ENCODE peak calls at places on chromosomes 3 and 15, in five cellular contexts. H is psoas muscle, R is neuronal stem cell, Z is endothelial cell of umbilical vein, S is astrocyte. K is an unnamed sample.
A peak's percentile ranks its signal among the peaks of the same experiment; 100 is the strongest.

GRCh38 chr15:63186065-63186464 is 3.3 kb upstream of the RAB8B start:
- DNase-seq in H (no peak), R (no peak), Z (no peak), S (peak; percentile 45), K (no peak)

GRCh38 chr3:9217784-9218513 is 31.5 kb downstream of the SRGAP3 start:
- DNase-seq in H (no peak), R (no peak), Z (no peak), S (no peak), K (no peak)

GRCh38 chr15:26667222-26667988 is 105.5 kb downstream of the GABRB3 start:
- DNase-seq in H (no peak), R (no peak), Z (no peak), S (no peak), K (no peak)

GRCh38 chr3:42732829-42733459 is 30.3 kb upstream of the HHATL start:
- DNase-seq in H (no peak), R (no peak), Z (no peak), S (no peak), K (no peak)

GRCh38 chr3:84987709-84988504 is 29.1 kb downstream of the CADM2 start:
- DNase-seq in H (no peak), R (no peak), Z (no peak), S (no peak), K (no peak)

GRCh38 chr3:10973196-10973595 is 19.4 kb upstream of the SLC6A1 start:
- DNase-seq in H (no peak), R (no peak), Z (no peak), S (no peak), K (no peak)

GRCh38 chr3:136885357-136886213 is 23.6 kb downstream of the NCK1 start:
- DNase-seq in H (no peak), R (no peak), Z (no peak), S (no peak), K (peak; percentile 49)

GRCh38 chr15:94324117-94324826 is 92.9 kb downstream of the MCTP2 start:
- DNase-seq in H (no peak), R (peak; percentile 61), Z (peak; percentile 62), S (peak; percentile 12), K (peak; percentile 44)

GRCh38 chr3:18649666-18650363 is 224.7 kb upstream of the SATB1 start:
- DNase-seq in H (no peak), R (no peak), Z (no peak), S (no peak), K (peak; percentile 45)

GRCh38 chr3:186506846-186507245 is 37.3 kb downstream of the CRYGS start:
- DNase-seq in H (no peak), R (no peak), Z (no peak), S (peak; percentile 17), K (no peak)

GRCh38 chr3:43855674-43856299 is 165.0 kb downstream of the ABHD5 start:
- DNase-seq in H (no peak), R (peak; percentile 36), Z (peak; percentile 52), S (no peak), K (peak; percentile 20)

GRCh38 chr3:124669470-124669869 is 60.8 kb upstream of the UMPS start:
- DNase-seq in H (no peak), R (no peak), Z (no peak), S (peak; percentile 82), K (no peak)

GRCh38 chr3:114929971-114930732 is 216.9 kb downstream of the ZBTB20 start:
- DNase-seq in H (no peak), R (no peak), Z (no peak), S (no peak), K (no peak)

GRCh38 chr3:25885544-25885943 is 95.7 kb downstream of the OXSM start:
- DNase-seq in H (no peak), R (no peak), Z (no peak), S (peak; percentile 36), K (no peak)

GRCh38 chr3:152095472-152095871 is 173.3 kb upstream of the MBNL1 start:
- DNase-seq in H (no peak), R (no peak), Z (no peak), S (no peak), K (no peak)

GRCh38 chr3:190072856-190073255 is 47.8 kb downstream of the P3H2 start:
- DNase-seq in H (no peak), R (no peak), Z (no peak), S (no peak), K (no peak)

GRCh38 chr15:56832125-56832524 is 86.3 kb upstream of the TCF12 start:
- DNase-seq in H (peak; percentile 86), R (no peak), Z (peak; percentile 8), S (no peak), K (no peak)

GRCh38 chr3:65178703-65179102 is 490.9 kb upstream of the ADAMTS9 start:
- DNase-seq in H (no peak), R (no peak), Z (no peak), S (peak; percentile 30), K (no peak)

GRCh38 chr3:136584728-136585127 is 167.4 kb downstream of the STAG1 start:
- DNase-seq in H (no peak), R (no peak), Z (no peak), S (no peak), K (no peak)

GRCh38 chr3:135007622-135008021 is 212.6 kb downstream of the EPHB1 start:
- DNase-seq in H (no peak), R (no peak), Z (peak; percentile 5), S (no peak), K (no peak)

GRCh38 chr15:70100495-70101331 is 3.0 kb upstream of the TLE3 start:
- DNase-seq in H (peak; percentile 75), R (peak; percentile 60), Z (peak; percentile 53), S (peak; percentile 69), K (peak; percentile 63)

GRCh38 chr15:59299919-59300617 is 72.6 kb downstream of the MYO1E start:
- DNase-seq in H (peak; percentile 82), R (no peak), Z (peak; percentile 94), S (peak; percentile 97), K (peak; percentile 72)

GRCh38 chr15:32936283-32936918 is 218.6 kb downstream of the GREM1 start:
- DNase-seq in H (no peak), R (no peak), Z (peak; percentile 62), S (peak; percentile 17), K (no peak)

GRCh38 chr3:17070560-17070959 is 185.8 kb downstream of the PLCL2 start:
- DNase-seq in H (peak; percentile 65), R (no peak), Z (no peak), S (no peak), K (no peak)

GRCh38 chr3:197750863-197751737 is 1.4 kb downstream of the FYTTD1 start:
- DNase-seq in H (peak; percentile 90), R (no peak), Z (peak; percentile 57), S (peak; percentile 12), K (peak; percentile 31)

GRCh38 chr3:94028093-94028837 is at the start of gene STX19:
- DNase-seq in H (no peak), R (no peak), Z (no peak), S (no peak), K (no peak)

GRCh38 chr3:94020293-94020692 is 8.1 kb downstream of the STX19 start:
- DNase-seq in H (no peak), R (no peak), Z (no peak), S (no peak), K (no peak)

GRCh38 chr3:94026623-94027022 is 1.8 kb downstream of the STX19 start:
- DNase-seq in H (no peak), R (no peak), Z (no peak), S (no peak), K (no peak)

GRCh38 chr3:94019659-94020058 is 8.7 kb downstream of the STX19 start:
- DNase-seq in H (no peak), R (no peak), Z (no peak), S (no peak), K (no peak)

GRCh38 chr3:94024385-94024784 is 4.0 kb downstream of the STX19 start:
- DNase-seq in H (no peak), R (no peak), Z (no peak), S (peak; percentile 51), K (no peak)
- H3K27ac ChIP-seq in H (no peak overlapping the region), R (no peak overlapping the region), Z (no peak overlapping the region), S (no peak overlapping the region), K (no peak overlapping the region)

DNA sequence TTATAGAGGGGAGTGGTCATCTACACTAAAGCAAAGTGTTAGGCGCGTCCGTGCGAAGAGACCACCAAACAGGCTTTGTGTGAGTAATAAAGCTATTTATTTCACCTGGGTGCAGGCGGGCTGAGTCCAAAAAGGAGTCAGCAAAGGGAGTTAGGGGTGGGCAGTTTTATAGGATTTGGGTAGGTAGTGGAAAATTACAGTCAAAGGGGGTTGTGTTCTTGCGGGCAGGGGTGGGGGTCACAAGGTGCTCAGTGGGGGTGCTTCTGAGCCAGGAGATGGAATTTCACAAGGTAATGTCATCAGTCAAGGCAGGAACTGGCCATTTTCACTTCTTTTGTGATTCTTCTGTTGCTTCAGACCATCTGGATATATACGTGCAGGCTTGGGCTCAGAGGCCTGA is 47.1 kb downstream of the OIP5 start:
- DNase-seq in H (no peak), R (no peak), Z (no peak), S (no peak), K (no peak)
- H3K36me3 ChIP-seq in H (peaks cover 62% of the 10 kb centered on the region), R (peaks cover 11% of the 10 kb centered on the region), Z (peaks cover 6% of the 10 kb centered on the region), S (peaks cover 34% of the 10 kb centered on the region), K (peaks cover 16% of the 10 kb centered on the region)

GRCh38 chr3:100306695-100307094 is 27.9 kb upstream of the NIT2 start:
- DNase-seq in H (no peak), R (no peak), Z (no peak), S (no peak), K (no peak)
- H3K27ac ChIP-seq in H (peak overlapping the region; percentile 19), R (no peak overlapping the region), Z (no peak overlapping the region), S (no peak overlapping the region), K (no peak overlapping the region)

GRCh38 chr15:44009056-44009455 is 182.3 kb downstream of the WDR76 start:
- DNase-seq in H (no peak), R (no peak), Z (peak; percentile 40), S (peak; percentile 72), K (no peak)
- H3K36me3 ChIP-seq in H (no peaks in the 10 kb centered on the region), R (no peaks in the 10 kb centered on the region), Z (no peaks in the 10 kb centered on the region), S (no peaks in the 10 kb centered on the region), K (no peaks in the 10 kb centered on the region)

GRCh38 chr3:187735837-187736236 is 9.4 kb downstream of the BCL6 start:
- DNase-seq in H (no peak), R (no peak), Z (no peak), S (no peak), K (no peak)

GRCh38 chr3:187734841-187735240 is 10.4 kb downstream of the BCL6 start:
- DNase-seq in H (no peak), R (no peak), Z (no peak), S (no peak), K (no peak)

GRCh38 chr3:187736418-187736871 is 8.8 kb downstream of the BCL6 start:
- DNase-seq in H (peak; percentile 70), R (no peak), Z (peak; percentile 17), S (peak; percentile 64), K (no peak)

GRCh38 chr3:187733371-187733770 is 11.9 kb downstream of the BCL6 start:
- DNase-seq in H (no peak), R (no peak), Z (no peak), S (no peak), K (no peak)

DNA sequence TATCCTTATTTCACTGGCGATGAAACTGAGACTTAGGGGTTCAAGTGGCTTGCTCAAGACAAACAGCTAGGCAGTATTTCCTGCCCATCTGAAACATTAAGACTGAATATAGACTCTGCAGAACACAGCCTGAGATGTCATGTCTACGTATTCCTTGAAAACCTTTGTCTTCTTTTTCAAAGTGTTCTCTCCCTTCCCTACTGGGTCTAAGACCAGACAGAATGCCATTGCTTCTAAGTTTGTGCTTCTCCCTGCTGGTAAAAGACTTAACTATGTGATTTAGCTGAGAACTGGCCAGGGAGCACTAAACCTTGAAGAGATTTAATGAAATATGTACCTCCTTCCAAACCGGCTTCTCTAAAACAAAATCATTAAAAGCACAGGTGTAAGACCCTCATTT is 9.9 kb downstream of the BCL6 start:
- DNase-seq in H (no peak), R (no peak), Z (no peak), S (no peak), K (no peak)
- H3K27ac ChIP-seq in H (peak overlapping the region; percentile 100), R (no peak overlapping the region), Z (no peak overlapping the region), S (no peak overlapping the region), K (no peak overlapping the region)